ENCODE peak calls at places on chromosomes 5 and 9, in ten cellular contexts. Z is stimulated activated CD4-positive, alpha-beta T cell treated with anti-CD3 and anti-CD28 coated beads, Interleukin-1b, Interleukin-23, amount 100 ng/mL, for 48 hours; M is hepatocyte; O is NCI-H1105 treated with DMSO at 0.1 percent for 48 hours; U is cardiac fibroblast; Q is stimulated activated CD8-positive, alpha-beta memory T cell treated with anti-CD3 and anti-CD28 coated beads, Interleukin-7, amount 100 ng/mL, for 24 hours; R is anterior cingulate cortex; P is fibroblast of mammary gland; F is activated CD8-positive, alpha-beta memory T cell treated with anti-CD3 and anti-CD28 coated beads for 24 hours; B is T-helper 17 cell. N is an unnamed sample.

GRCh38 chr9:5626727-5627634 is 1.9 kb upstream of the RIC1 start:
- DNase-seq in Z (peak), M (peak), O (no peak), U (peak), Q (no peak), R (peak), P (peak), F (peak), B (no peak), N (no peak)

GRCh38 chr9:134146774-134147493 is 11.1 kb downstream of the WDR5 start:
- DNase-seq in Z (no peak), M (no peak), O (no peak), U (no peak), Q (no peak), R (no peak), P (no peak), F (no peak), B (no peak), N (no peak)

GRCh38 chr9:129972816-129973215 is 70.2 kb downstream of the FNBP1 start:
- DNase-seq in Z (no peak), M (no peak), O (no peak), U (no peak), Q (no peak), R (no peak), P (no peak), F (peak), B (no peak), N (no peak)

GRCh38 chr9:29285818-29286217 is 1712.5 kb upstream of the C9orf72 start:
- DNase-seq in Z (no peak), M (no peak), O (no peak), U (peak), Q (no peak), R (no peak), P (peak), F (no peak), B (no peak), N (no peak)

GRCh38 chr9:98484218-98484617 is 224.5 kb downstream of the GABBR2 start:
- DNase-seq in Z (no peak), M (no peak), O (no peak), U (peak), Q (no peak), R (no peak), P (peak), F (no peak), B (no peak), N (no peak)

GRCh38 chr5:102718819-102719218 is 36.3 kb upstream of the PAM start:
- DNase-seq in Z (no peak), M (no peak), O (no peak), U (peak), Q (no peak), R (no peak), P (peak), F (no peak), B (no peak), N (no peak)

GRCh38 chr9:31355965-31356364 is 1028.5 kb upstream of the ACO1 start:
- DNase-seq in Z (no peak), M (no peak), O (peak), U (no peak), Q (no peak), R (no peak), P (no peak), F (no peak), B (no peak), N (no peak)

GRCh38 chr9:22469928-22470544 is 23.4 kb downstream of the DMRTA1 start:
- DNase-seq in Z (no peak), M (peak), O (peak), U (peak), Q (no peak), R (no peak), P (peak), F (no peak), B (no peak), N (no peak)

GRCh38 chr5:81230429-81230828 is 2.7 kb upstream of the CKMT2 start:
- DNase-seq in Z (no peak), M (no peak), O (no peak), U (no peak), Q (no peak), R (no peak), P (no peak), F (no peak), B (no peak), N (no peak)

GRCh38 chr5:1538741-1539392 is 15.1 kb upstream of the LPCAT1 start:
- DNase-seq in Z (no peak), M (no peak), O (no peak), U (no peak), Q (no peak), R (no peak), P (no peak), F (peak), B (no peak), N (no peak)

GRCh38 chr5:139611703-139612584 is 36.2 kb upstream of the CXXC5 start:
- DNase-seq in Z (peak), M (no peak), O (no peak), U (no peak), Q (no peak), R (no peak), P (peak), F (no peak), B (no peak), N (no peak)

GRCh38 chr9:136244776-136245193 is 827 bp downstream of the QSOX2 start:
- DNase-seq in Z (no peak), M (no peak), O (no peak), U (no peak), Q (no peak), R (no peak), P (no peak), F (peak), B (no peak), N (no peak)

GRCh38 chr5:126138475-126139005 is 284.7 kb upstream of the GRAMD2B start:
- DNase-seq in Z (no peak), M (peak), O (peak), U (peak), Q (no peak), R (no peak), P (peak), F (no peak), B (no peak), N (no peak)

GRCh38 chr5:44389410-44389879 is at the start of gene FGF10:
- DNase-seq in Z (no peak), M (peak), O (peak), U (no peak), Q (no peak), R (no peak), P (no peak), F (no peak), B (no peak), N (no peak)

GRCh38 chr9:70043689-70044449 is at the start of gene MAMDC2:
- DNase-seq in Z (no peak), M (peak), O (no peak), U (peak), Q (no peak), R (no peak), P (peak), F (no peak), B (no peak), N (no peak)

GRCh38 chr9:21252727-21253547 is 13.1 kb upstream of the IFNA14 start:
- DNase-seq in Z (no peak), M (peak), O (peak), U (peak), Q (no peak), R (peak), P (peak), F (no peak), B (no peak), N (peak)

GRCh38 chr5:154010660-154011059 is 28.1 kb downstream of the FAM114A2 start:
- DNase-seq in Z (no peak), M (no peak), O (no peak), U (peak), Q (no peak), R (no peak), P (peak), F (no peak), B (no peak), N (no peak)

GRCh38 chr9:34624475-34624984 is 4.2 kb upstream of the DCTN3 start:
- DNase-seq in Z (no peak), M (no peak), O (no peak), U (no peak), Q (no peak), R (no peak), P (no peak), F (no peak), B (no peak), N (no peak)

GRCh38 chr9:114718801-114719221 is 36.8 kb upstream of the TEX48 start:
- DNase-seq in Z (peak), M (peak), O (no peak), U (no peak), Q (peak), R (no peak), P (no peak), F (peak), B (peak), N (peak)

GRCh38 chr9:126839301-126839700 is 21.1 kb upstream of the ZBTB34 start:
- DNase-seq in Z (no peak), M (no peak), O (no peak), U (no peak), Q (no peak), R (no peak), P (no peak), F (no peak), B (no peak), N (no peak)

GRCh38 chr5:140252470-140253126 is 50.3 kb downstream of the PFDN1 start:
- DNase-seq in Z (no peak), M (no peak), O (no peak), U (no peak), Q (no peak), R (no peak), P (no peak), F (no peak), B (no peak), N (no peak)

GRCh38 chr9:17004500-17004899 is 130.3 kb upstream of the CNTLN start:
- DNase-seq in Z (no peak), M (no peak), O (no peak), U (peak), Q (no peak), R (no peak), P (peak), F (no peak), B (no peak), N (no peak)

GRCh38 chr5:82641362-82641988 is 363.3 kb upstream of the RPS23 start:
- DNase-seq in Z (no peak), M (peak), O (peak), U (peak), Q (no peak), R (peak), P (peak), F (no peak), B (no peak), N (no peak)

GRCh38 chr5:52748590-52748989 is 39.1 kb upstream of the ITGA1 start:
- DNase-seq in Z (no peak), M (no peak), O (no peak), U (no peak), Q (no peak), R (no peak), P (no peak), F (no peak), B (no peak), N (no peak)

GRCh38 chr5:55668356-55668755 is 43.8 kb downstream of the SLC38A9 start:
- DNase-seq in Z (no peak), M (peak), O (no peak), U (peak), Q (no peak), R (no peak), P (peak), F (no peak), B (no peak), N (no peak)

GRCh38 chr9:117772960-117773359 is 68.8 kb downstream of the TLR4 start:
- DNase-seq in Z (no peak), M (peak), O (no peak), U (peak), Q (no peak), R (no peak), P (peak), F (no peak), B (no peak), N (no peak)

GRCh38 chr5:5492087-5492933 is 69.8 kb downstream of the ICE1 start:
- DNase-seq in Z (peak), M (peak), O (peak), U (peak), Q (no peak), R (no peak), P (peak), F (no peak), B (peak), N (peak)

GRCh38 chr5:67528953-67529352 is 332.4 kb upstream of the CD180 start:
- DNase-seq in Z (no peak), M (no peak), O (no peak), U (no peak), Q (no peak), R (no peak), P (no peak), F (no peak), B (no peak), N (no peak)

GRCh38 chr9:93064392-93065124 is 6.1 kb downstream of the SUSD3 start:
- DNase-seq in Z (peak), M (no peak), O (no peak), U (no peak), Q (peak), R (no peak), P (peak), F (peak), B (peak), N (peak)